ENCODE peak calls at places on chromosomes 16 and 17, in four cellular contexts. One of them, this sample, is unnamed. For H3K9me3, the result is how much of the 10 kb centered on the place peaks cover.

GRCh38 chr16:66516808-66517585 is 32.9 kb downstream of the TK2 start:
- DNase-seq in fibroblast of lung: peak
- DNase-seq in left lung: peak
- DNase-seq in prostate gland: peak
- DNase-seq in this sample: peak

GRCh38 chr16:1944612-1945199 is 1.7 kb upstream of the MSRB1 start:
- DNase-seq in fibroblast of lung: no peak
- DNase-seq in left lung: no peak
- DNase-seq in prostate gland: no peak
- DNase-seq in this sample: no peak

GRCh38 chr17:32445497-32445896 is 1.2 kb downstream of the PSMD11 start:
- DNase-seq in fibroblast of lung: no peak
- DNase-seq in left lung: no peak
- DNase-seq in prostate gland: no peak
- DNase-seq in this sample: no peak

GRCh38 chr16:67546761-67547422 is 15.4 kb upstream of the CTCF start:
- DNase-seq in fibroblast of lung: peak
- DNase-seq in left lung: peak
- DNase-seq in prostate gland: peak
- DNase-seq in this sample: peak

GRCh38 chr17:57963149-57963511 is 7.9 kb upstream of the CUEDC1 start:
- DNase-seq in fibroblast of lung: no peak
- DNase-seq in left lung: no peak
- DNase-seq in prostate gland: no peak
- DNase-seq in this sample: no peak

GRCh38 chr17:28384281-28385036 is 13.0 kb downstream of the SARM1 start:
- DNase-seq in fibroblast of lung: no peak
- DNase-seq in left lung: peak
- DNase-seq in prostate gland: peak
- DNase-seq in this sample: no peak

GRCh38 chr16:46746821-46747776 is 1.0 kb downstream of the MYLK3 start:
- DNase-seq in fibroblast of lung: no peak
- DNase-seq in left lung: no peak
- DNase-seq in prostate gland: no peak
- DNase-seq in this sample: no peak

GRCh38 chr16:19438739-19439138 is 21.1 kb downstream of the TMC5 start:
- DNase-seq in fibroblast of lung: no peak
- DNase-seq in left lung: no peak
- DNase-seq in prostate gland: no peak
- DNase-seq in this sample: no peak

GRCh38 chr16:14202697-14203096 is 131.6 kb downstream of the MRTFB start:
- DNase-seq in fibroblast of lung: peak
- DNase-seq in left lung: no peak
- DNase-seq in prostate gland: peak
- DNase-seq in this sample: no peak

GRCh38 chr17:58527306-58527705 is 12.9 kb upstream of the MTMR4 start:
- DNase-seq in fibroblast of lung: no peak
- DNase-seq in left lung: no peak
- DNase-seq in prostate gland: no peak
- DNase-seq in this sample: no peak

GRCh38 chr16:10934325-10935107 is 7.8 kb downstream of the DEXI start:
- DNase-seq in fibroblast of lung: no peak
- DNase-seq in left lung: no peak
- DNase-seq in prostate gland: no peak
- DNase-seq in this sample: no peak

GRCh38 chr16:14249291-14250032 is 178.3 kb downstream of the MRTFB start:
- DNase-seq in fibroblast of lung: peak
- DNase-seq in left lung: no peak
- DNase-seq in prostate gland: no peak
- DNase-seq in this sample: no peak

GRCh38 chr16:57427824-57428223 is 19.4 kb downstream of the CIAPIN1 start:
- DNase-seq in fibroblast of lung: no peak
- DNase-seq in left lung: no peak
- DNase-seq in prostate gland: no peak
- DNase-seq in this sample: no peak

GRCh38 chr16:49280022-49280741 is 1.5 kb downstream of the CBLN1 start:
- DNase-seq in fibroblast of lung: no peak
- DNase-seq in left lung: peak
- DNase-seq in prostate gland: no peak
- DNase-seq in this sample: no peak

GRCh38 chr17:32882734-32883133 is 5.8 kb upstream of the MYO1D start:
- DNase-seq in fibroblast of lung: peak
- DNase-seq in left lung: no peak
- DNase-seq in prostate gland: no peak
- DNase-seq in this sample: no peak

GRCh38 chr17:50586421-50587247 is 26.1 kb downstream of the CACNA1G start:
- DNase-seq in fibroblast of lung: no peak
- DNase-seq in left lung: no peak
- DNase-seq in prostate gland: no peak
- DNase-seq in this sample: no peak

GRCh38 chr17:78717431-78717980 is 64.6 kb downstream of the CYTH1 start:
- DNase-seq in fibroblast of lung: peak
- DNase-seq in left lung: no peak
- DNase-seq in prostate gland: peak
- DNase-seq in this sample: no peak

GRCh38 chr17:29495011-29495410 is 71.8 kb downstream of the ABHD15 start:
- DNase-seq in fibroblast of lung: peak
- DNase-seq in left lung: no peak
- DNase-seq in prostate gland: no peak
- DNase-seq in this sample: no peak

GRCh38 chr17:47618416-47618815 is 31.3 kb upstream of the KPNB1 start:
- DNase-seq in fibroblast of lung: no peak
- DNase-seq in left lung: no peak
- DNase-seq in prostate gland: no peak
- DNase-seq in this sample: no peak

GRCh38 chr17:927611-928461 is 51.7 kb downstream of the NXN start:
- DNase-seq in fibroblast of lung: peak
- DNase-seq in left lung: peak
- DNase-seq in prostate gland: peak
- DNase-seq in this sample: no peak

GRCh38 chr17:27245230-27245696 is 48.7 kb upstream of the WSB1 start:
- DNase-seq in fibroblast of lung: peak
- DNase-seq in left lung: peak
- DNase-seq in prostate gland: peak
- DNase-seq in this sample: peak

GRCh38 chr17:21376835-21377690 is 906 bp downstream of the KCNJ12 start:
- DNase-seq in fibroblast of lung: peak
- DNase-seq in left lung: peak
- DNase-seq in prostate gland: no peak
- DNase-seq in this sample: no peak

GRCh38 chr17:17944743-17945142 is 27.5 kb downstream of the TOM1L2 start:
- DNase-seq in fibroblast of lung: no peak
- DNase-seq in left lung: no peak
- DNase-seq in prostate gland: no peak
- DNase-seq in this sample: no peak

GRCh38 chr16:11076259-11077018 is 132.1 kb downstream of the CLEC16A start:
- DNase-seq in fibroblast of lung: no peak
- DNase-seq in left lung: no peak
- DNase-seq in prostate gland: no peak
- DNase-seq in this sample: no peak

GRCh38 chr16:87955302-87956168 is 4.3 kb downstream of the BANP start:
- DNase-seq in fibroblast of lung: peak
- DNase-seq in left lung: peak
- DNase-seq in prostate gland: no peak
- DNase-seq in this sample: no peak

GRCh38 chr16:54201200-54201599 is 85.4 kb downstream of the IRX3 start:
- DNase-seq in fibroblast of lung: no peak
- DNase-seq in left lung: no peak
- DNase-seq in prostate gland: no peak
- DNase-seq in this sample: no peak

GRCh38 chr16:88383401-88384221 is 852 bp downstream of the ZNF469 start:
- DNase-seq in fibroblast of lung: peak
- DNase-seq in left lung: peak
- DNase-seq in prostate gland: no peak
- DNase-seq in this sample: no peak

GRCh38 chr16:79372504-79373184 is 227.9 kb downstream of the MAF start:
- DNase-seq in fibroblast of lung: peak
- DNase-seq in left lung: no peak
- DNase-seq in prostate gland: no peak
- DNase-seq in this sample: no peak

GRCh38 chr17:5381542-5381941 is 37.9 kb downstream of the NUP88 start:
- DNase-seq in fibroblast of lung: peak
- DNase-seq in left lung: no peak
- DNase-seq in prostate gland: no peak
- DNase-seq in this sample: no peak

GRCh38 chr17:42554250-42555121 is 1.8 kb downstream of the HSD17B1 start:
- DNase-seq in fibroblast of lung: peak
- DNase-seq in left lung: peak
- DNase-seq in prostate gland: peak
- DNase-seq in this sample: no peak

GRCh38 chr17:58621174-58621573 is 70.7 kb downstream of the TEX14 start:
- DNase-seq in fibroblast of lung: no peak
- DNase-seq in left lung: no peak
- DNase-seq in prostate gland: no peak
- DNase-seq in this sample: no peak

GRCh38 chr16:84581161-84581560 is 36.7 kb downstream of the COTL1 start:
- DNase-seq in fibroblast of lung: no peak
- DNase-seq in left lung: no peak
- DNase-seq in prostate gland: no peak
- DNase-seq in this sample: no peak

GRCh38 chr17:32792207-32792606 is 84.7 kb downstream of the MYO1D start:
- DNase-seq in fibroblast of lung: no peak
- DNase-seq in left lung: no peak
- DNase-seq in prostate gland: no peak
- DNase-seq in this sample: no peak

GRCh38 chr17:31433091-31433790 is 41.8 kb downstream of the RAB11FIP4 start:
- DNase-seq in fibroblast of lung: no peak
- DNase-seq in left lung: no peak
- DNase-seq in prostate gland: no peak
- DNase-seq in this sample: no peak

GRCh38 chr16:54281535-54282201 is 4.9 kb downstream of the IRX3 start:
- DNase-seq in fibroblast of lung: no peak
- DNase-seq in left lung: peak
- DNase-seq in prostate gland: no peak
- DNase-seq in this sample: no peak

GRCh38 chr16:1534021-1535020 is 855 bp downstream of the TMEM204 start:
- DNase-seq in fibroblast of lung: no peak
- DNase-seq in left lung: peak
- DNase-seq in prostate gland: no peak
- DNase-seq in this sample: no peak

GRCh38 chr17:63622571-63623390 is 564 bp downstream of the MAP3K3 start:
- DNase-seq in fibroblast of lung: peak
- DNase-seq in left lung: peak
- DNase-seq in prostate gland: peak
- DNase-seq in this sample: peak

GRCh38 chr17:65290616-65291015 is 153.4 kb downstream of the RGS9 start:
- DNase-seq in fibroblast of lung: no peak
- DNase-seq in left lung: no peak
- DNase-seq in prostate gland: no peak
- DNase-seq in this sample: peak

GRCh38 chr16:84223456-84223855 is 16.4 kb downstream of the KCNG4 start:
- DNase-seq in fibroblast of lung: no peak
- DNase-seq in left lung: no peak
- DNase-seq in prostate gland: no peak
- DNase-seq in this sample: no peak

GRCh38 chr17:74475189-74475588 is 8.8 kb downstream of the CD300A start:
- DNase-seq in fibroblast of lung: no peak
- DNase-seq in left lung: no peak
- DNase-seq in prostate gland: no peak
- DNase-seq in this sample: no peak
- H3K9me3 ChIP-seq in fibroblast of lung: under half
- H3K9me3 ChIP-seq in left lung: under half
- H3K9me3 ChIP-seq in prostate gland: under half
- H3K9me3 ChIP-seq in this sample: under half

GRCh38 chr16:15835136-15835878 is 21.5 kb downstream of the MYH11 start:
- DNase-seq in fibroblast of lung: no peak
- DNase-seq in left lung: no peak
- DNase-seq in prostate gland: no peak
- DNase-seq in this sample: no peak
- TF ChIP-seq CTCF in fibroblast of lung: no peak
- TF ChIP-seq CTCF in left lung: no peak
- TF ChIP-seq CTCF in prostate gland: no peak
- TF ChIP-seq CTCF in this sample: no peak

GRCh38 chr16:8863594-8864424 is 5.0 kb downstream of the CARHSP1 start:
- DNase-seq in fibroblast of lung: peak
- DNase-seq in left lung: peak
- DNase-seq in prostate gland: no peak
- DNase-seq in this sample: no peak
- H3K4me3 ChIP-seq in fibroblast of lung: no peak
- H3K4me3 ChIP-seq in left lung: no peak
- H3K4me3 ChIP-seq in prostate gland: no peak
- H3K4me3 ChIP-seq in this sample: peak

GRCh38 chr16:24544640-24545039 is 5.3 kb downstream of the RBBP6 start:
- DNase-seq in fibroblast of lung: peak
- DNase-seq in left lung: no peak
- DNase-seq in prostate gland: no peak
- DNase-seq in this sample: no peak
- H3K9me3 ChIP-seq in fibroblast of lung: under half
- H3K9me3 ChIP-seq in left lung: under half
- H3K9me3 ChIP-seq in prostate gland: under half
- H3K9me3 ChIP-seq in this sample: under half

DNA sequence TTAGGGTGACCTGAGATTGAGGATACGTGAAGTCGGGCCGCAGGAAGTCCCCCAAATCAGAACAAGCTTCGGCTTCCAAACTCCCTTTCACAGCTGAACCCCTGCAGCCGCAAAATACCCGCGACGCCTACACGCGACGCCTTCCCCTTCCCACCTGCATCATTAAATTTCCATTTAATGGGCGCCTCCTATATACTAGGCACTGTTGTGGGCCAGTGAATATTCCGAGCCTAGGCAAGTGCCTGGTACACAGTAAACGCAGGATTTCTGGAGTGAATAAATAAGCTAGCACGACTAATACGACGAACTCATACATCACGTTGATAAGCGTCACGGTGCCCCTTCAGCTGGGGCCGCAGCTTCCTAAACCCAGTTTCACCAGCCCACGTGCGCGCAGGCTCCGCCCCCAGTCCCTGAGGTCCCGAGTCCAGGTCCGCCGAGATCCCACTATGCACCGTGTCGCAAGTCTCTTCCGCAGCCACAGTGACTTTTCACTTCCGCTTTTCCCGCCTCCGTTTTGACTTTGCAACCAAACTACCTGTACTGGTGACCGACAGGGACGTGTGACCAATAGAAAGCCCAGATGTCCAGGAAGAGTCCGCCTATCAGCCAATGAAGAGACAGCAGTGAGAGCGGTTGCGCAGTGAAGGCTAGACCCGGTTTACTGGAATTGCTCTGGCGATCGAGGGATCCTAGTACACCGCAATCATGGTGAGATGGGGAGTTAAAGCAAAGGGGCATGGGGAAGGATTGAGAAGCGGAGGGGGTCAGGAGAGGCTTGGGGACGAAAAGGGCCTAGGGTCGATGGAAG is at the start of gene PSMB3:
- DNase-seq in fibroblast of lung: peak
- DNase-seq in left lung: peak
- DNase-seq in prostate gland: peak
- DNase-seq in this sample: peak
- TF ChIP-seq CTCF in fibroblast of lung: no peak
- TF ChIP-seq CTCF in left lung: no peak
- TF ChIP-seq CTCF in prostate gland: no peak
- TF ChIP-seq CTCF in this sample: no peak

This sample was measured in ascending aorta.